ENCODE peak calls at places on chromosomes 12 and 14, in six cellular contexts. One of them, this sample, is unnamed. For H3K36me3, the result is how much of the 10 kb centered on the place peaks cover.

GRCh38 chr12:84561362-84561761 is 351.2 kb downstream of the SLC6A15 start:
- DNase-seq in OCI-LY7: no peak
- DNase-seq in GM12878: no peak
- DNase-seq in K562: no peak
- DNase-seq in HCT116: no peak
- DNase-seq in astrocyte: no peak
- DNase-seq in this sample: peak

GRCh38 chr12:120614873-120615272 is 25.6 kb upstream of the CABP1 start:
- DNase-seq in OCI-LY7: no peak
- DNase-seq in GM12878: no peak
- DNase-seq in K562: no peak
- DNase-seq in HCT116: no peak
- DNase-seq in astrocyte: no peak
- DNase-seq in this sample: no peak

GRCh38 chr14:81400202-81400678 is at the start of gene STON2:
- DNase-seq in OCI-LY7: no peak
- DNase-seq in GM12878: no peak
- DNase-seq in K562: peak
- DNase-seq in HCT116: peak
- DNase-seq in astrocyte: peak
- DNase-seq in this sample: no peak

GRCh38 chr14:61570961-61571299 is 124.4 kb upstream of the HIF1A start:
- DNase-seq in OCI-LY7: no peak
- DNase-seq in GM12878: no peak
- DNase-seq in K562: no peak
- DNase-seq in HCT116: no peak
- DNase-seq in astrocyte: no peak
- DNase-seq in this sample: no peak

GRCh38 chr12:107450541-107450940 is 235.1 kb upstream of the PWP1 start:
- DNase-seq in OCI-LY7: peak
- DNase-seq in GM12878: no peak
- DNase-seq in K562: no peak
- DNase-seq in HCT116: no peak
- DNase-seq in astrocyte: no peak
- DNase-seq in this sample: no peak

GRCh38 chr12:19002192-19002591 is 127.3 kb upstream of the PLEKHA5 start:
- DNase-seq in OCI-LY7: no peak
- DNase-seq in GM12878: no peak
- DNase-seq in K562: no peak
- DNase-seq in HCT116: no peak
- DNase-seq in astrocyte: no peak
- DNase-seq in this sample: no peak

GRCh38 chr14:95394981-95395737 is 75.5 kb upstream of the CLMN start:
- DNase-seq in OCI-LY7: no peak
- DNase-seq in GM12878: no peak
- DNase-seq in K562: no peak
- DNase-seq in HCT116: no peak
- DNase-seq in astrocyte: no peak
- DNase-seq in this sample: no peak

GRCh38 chr12:24014853-24015590 is 65.6 kb upstream of the SOX5 start:
- DNase-seq in OCI-LY7: no peak
- DNase-seq in GM12878: no peak
- DNase-seq in K562: no peak
- DNase-seq in HCT116: no peak
- DNase-seq in astrocyte: no peak
- DNase-seq in this sample: no peak

GRCh38 chr12:42946776-42947435 is 357.4 kb upstream of the PRICKLE1 start:
- DNase-seq in OCI-LY7: no peak
- DNase-seq in GM12878: no peak
- DNase-seq in K562: no peak
- DNase-seq in HCT116: no peak
- DNase-seq in astrocyte: peak
- DNase-seq in this sample: no peak

GRCh38 chr12:42862055-42862454 is 272.5 kb upstream of the PRICKLE1 start:
- DNase-seq in OCI-LY7: no peak
- DNase-seq in GM12878: no peak
- DNase-seq in K562: no peak
- DNase-seq in HCT116: no peak
- DNase-seq in astrocyte: peak
- DNase-seq in this sample: no peak

GRCh38 chr14:97253756-97254155 is 456.6 kb downstream of the VRK1 start:
- DNase-seq in OCI-LY7: no peak
- DNase-seq in GM12878: no peak
- DNase-seq in K562: no peak
- DNase-seq in HCT116: no peak
- DNase-seq in astrocyte: no peak
- DNase-seq in this sample: no peak

GRCh38 chr12:30964896-30965612 is 38.5 kb downstream of the TSPAN11 start:
- DNase-seq in OCI-LY7: no peak
- DNase-seq in GM12878: no peak
- DNase-seq in K562: no peak
- DNase-seq in HCT116: no peak
- DNase-seq in astrocyte: no peak
- DNase-seq in this sample: no peak

GRCh38 chr12:56221757-56222530 is at the start of gene RNF41:
- DNase-seq in OCI-LY7: peak
- DNase-seq in GM12878: peak
- DNase-seq in K562: peak
- DNase-seq in HCT116: peak
- DNase-seq in astrocyte: peak
- DNase-seq in this sample: peak

GRCh38 chr12:56221233-56221756 is 427 bp downstream of the RNF41 start:
- DNase-seq in OCI-LY7: no peak
- DNase-seq in GM12878: no peak
- DNase-seq in K562: no peak
- DNase-seq in HCT116: no peak
- DNase-seq in astrocyte: peak
- DNase-seq in this sample: no peak

GRCh38 chr12:56222531-56222895 is 791 bp upstream of the RNF41 start:
- DNase-seq in OCI-LY7: no peak
- DNase-seq in GM12878: no peak
- DNase-seq in K562: no peak
- DNase-seq in HCT116: no peak
- DNase-seq in astrocyte: no peak
- DNase-seq in this sample: no peak

GRCh38 chr12:56220611-56221232 is 1.0 kb downstream of the RNF41 start:
- DNase-seq in OCI-LY7: peak
- DNase-seq in GM12878: peak
- DNase-seq in K562: no peak
- DNase-seq in HCT116: no peak
- DNase-seq in astrocyte: peak
- DNase-seq in this sample: no peak

GRCh38 chr12:56219840-56220239 is 1.9 kb downstream of the RNF41 start:
- DNase-seq in OCI-LY7: no peak
- DNase-seq in GM12878: no peak
- DNase-seq in K562: no peak
- DNase-seq in HCT116: no peak
- DNase-seq in astrocyte: no peak
- DNase-seq in this sample: no peak
- TF ChIP-seq CTCF in OCI-LY7: no peak
- TF ChIP-seq CTCF in GM12878: no peak
- TF ChIP-seq CTCF in K562: no peak
- TF ChIP-seq CTCF in HCT116: no peak
- TF ChIP-seq CTCF in astrocyte: no peak
- TF ChIP-seq CTCF in this sample: no peak

DNA sequence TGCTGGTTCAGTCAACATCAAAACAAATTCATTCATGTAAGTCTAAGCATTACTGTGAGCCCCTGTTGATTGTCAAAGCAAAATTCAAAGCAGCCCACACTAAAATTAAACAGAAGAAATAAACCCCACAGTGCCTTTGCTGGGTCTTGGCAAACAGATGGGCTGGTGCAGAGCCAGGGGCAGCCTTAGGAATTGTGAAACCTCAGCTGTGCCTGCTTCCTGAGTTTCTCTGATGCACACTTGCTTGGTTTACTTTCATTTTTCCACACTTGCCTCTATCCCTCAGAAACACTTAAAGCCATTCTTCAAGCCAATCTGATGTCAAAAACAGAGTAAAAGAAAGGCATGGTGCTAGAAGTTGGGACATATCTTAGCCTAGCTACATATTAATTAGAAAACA is 6.5 kb upstream of the PLEKHG7 start:
- DNase-seq in OCI-LY7: no peak
- DNase-seq in GM12878: no peak
- DNase-seq in K562: no peak
- DNase-seq in HCT116: no peak
- DNase-seq in astrocyte: peak
- DNase-seq in this sample: no peak
- H3K4me3 ChIP-seq in OCI-LY7: no peak
- H3K4me3 ChIP-seq in GM12878: no peak
- H3K4me3 ChIP-seq in K562: no peak
- H3K4me3 ChIP-seq in HCT116: no peak
- H3K4me3 ChIP-seq in astrocyte: no peak
- H3K4me3 ChIP-seq in this sample: no peak

GRCh38 chr14:64929003-64929337 is 13.6 kb downstream of the GPX2 start:
- DNase-seq in OCI-LY7: no peak
- DNase-seq in GM12878: no peak
- DNase-seq in K562: no peak
- DNase-seq in HCT116: no peak
- DNase-seq in astrocyte: no peak
- DNase-seq in this sample: no peak
- H3K36me3 ChIP-seq in OCI-LY7: half or more
- H3K36me3 ChIP-seq in GM12878: under half
- H3K36me3 ChIP-seq in K562: half or more
- H3K36me3 ChIP-seq in HCT116: half or more
- H3K36me3 ChIP-seq in astrocyte: under half
- H3K36me3 ChIP-seq in this sample: under half

DNA sequence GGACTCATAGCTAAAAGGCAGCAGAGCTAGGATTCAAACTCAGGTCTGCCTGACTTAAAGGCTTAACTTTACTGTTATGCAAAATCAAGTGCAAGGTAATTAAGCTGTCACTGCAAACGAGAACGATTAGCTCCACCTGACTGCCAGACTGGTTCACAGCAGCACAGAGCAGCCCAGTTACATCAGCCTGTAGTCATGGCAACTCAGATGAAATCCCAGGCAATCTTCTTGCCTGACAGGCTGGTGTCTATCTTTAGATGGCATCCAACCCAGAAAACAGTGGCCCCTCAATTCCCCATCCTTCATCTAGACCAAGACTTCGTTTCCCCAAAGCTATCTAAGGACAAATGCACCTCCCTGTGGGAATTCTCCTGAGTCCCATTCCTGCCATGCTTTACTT is 77.3 kb upstream of the ACTN1 start:
- DNase-seq in OCI-LY7: no peak
- DNase-seq in GM12878: no peak
- DNase-seq in K562: no peak
- DNase-seq in HCT116: peak
- DNase-seq in astrocyte: no peak
- DNase-seq in this sample: no peak
- TF ChIP-seq CTCF in OCI-LY7: no peak
- TF ChIP-seq CTCF in GM12878: no peak
- TF ChIP-seq CTCF in K562: no peak
- TF ChIP-seq CTCF in HCT116: no peak
- TF ChIP-seq CTCF in astrocyte: no peak
- TF ChIP-seq CTCF in this sample: peak

DNA sequence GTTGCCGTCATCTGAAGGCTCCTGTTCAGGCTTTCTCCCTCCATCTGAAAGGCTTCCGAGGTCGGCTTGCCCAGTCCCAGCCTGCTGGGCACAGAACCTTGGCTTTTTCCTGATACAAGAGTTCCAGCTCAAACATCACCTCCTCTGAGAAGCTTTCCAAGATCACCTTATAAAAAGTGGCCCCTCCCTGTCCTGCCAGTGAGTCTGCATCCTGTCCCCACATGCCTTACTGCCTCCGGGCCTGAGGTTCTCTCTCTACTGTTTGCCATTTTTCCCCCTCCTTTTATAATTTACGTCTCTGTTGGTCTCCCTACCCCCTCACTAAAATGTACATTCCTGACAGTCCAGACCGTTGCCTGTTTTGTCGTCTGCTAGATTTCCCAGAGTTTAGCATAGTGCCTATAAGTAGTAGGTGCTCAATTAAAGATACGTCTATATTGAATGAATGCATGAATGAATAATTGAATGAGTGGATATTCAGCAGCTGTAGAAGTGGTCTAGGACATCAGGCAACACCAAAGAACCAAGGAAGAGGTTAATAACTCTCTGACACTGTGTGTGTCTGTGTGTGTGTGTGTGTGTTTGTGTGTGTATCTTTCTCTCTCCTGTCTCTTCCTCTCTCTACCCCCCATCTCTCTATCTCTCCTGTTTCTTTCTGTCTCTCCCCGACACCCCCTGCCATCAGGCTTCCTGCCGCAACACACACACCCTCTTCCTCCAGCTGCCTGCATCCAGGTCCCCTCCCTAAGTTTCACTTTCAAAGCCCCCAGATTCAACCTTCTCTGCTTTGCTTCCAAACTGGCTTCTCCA is 119.7 kb upstream of the NCOR2 start:
- DNase-seq in OCI-LY7: no peak
- DNase-seq in GM12878: no peak
- DNase-seq in K562: no peak
- DNase-seq in HCT116: no peak
- DNase-seq in astrocyte: no peak
- DNase-seq in this sample: no peak
- H3K4me3 ChIP-seq in OCI-LY7: no peak
- H3K4me3 ChIP-seq in GM12878: no peak
- H3K4me3 ChIP-seq in K562: no peak
- H3K4me3 ChIP-seq in HCT116: no peak
- H3K4me3 ChIP-seq in astrocyte: no peak
- H3K4me3 ChIP-seq in this sample: no peak